ENCODE peak calls at places on chromosomes 7 and 10, in five cellular contexts. X is substantia nigra; W is stomach; G is esophagus muscularis mucosa; C is effector CD4-positive, alpha-beta T cell. S is an unnamed sample.

GRCh38 chr10:97714401-97715258 is 1.1 kb downstream of the MARVELD1 start:
- DNase-seq in W (peak; percentile 38), C (no peak), G (peak; percentile 96), X (no peak), S (peak; percentile 95)

GRCh38 chr7:143145-143751 is 49.1 kb upstream of the FAM20C start:
- DNase-seq in C (no peak), W (no peak), G (no peak), X (no peak), S (no peak)

GRCh38 chr7:29488977-29489376 is 74.7 kb upstream of the PRR15 start:
- DNase-seq in G (peak; percentile 12), X (no peak), W (no peak), C (no peak), S (no peak)

GRCh38 chr7:26459794-26460193 is 168.1 kb downstream of the SNX10 start:
- DNase-seq in G (no peak), C (no peak), X (no peak), W (no peak), S (no peak)

GRCh38 chr7:47444376-47445098 is 137.4 kb downstream of the TNS3 start:
- DNase-seq in C (no peak), W (no peak), G (no peak), X (no peak), S (peak; percentile 45)

GRCh38 chr10:6013413-6014192 is 36.3 kb upstream of the IL15RA start:
- DNase-seq in C (no peak), W (no peak), G (peak; percentile 19), X (no peak), S (no peak)

GRCh38 chr10:88813200-88813599 is 10.7 kb downstream of the LIPM start:
- DNase-seq in W (no peak), C (no peak), X (no peak), G (no peak), S (no peak)

GRCh38 chr7:73567701-73568685 is 10.4 kb downstream of the TBL2 start:
- DNase-seq in W (no peak), C (no peak), X (no peak), G (no peak), S (no peak)

GRCh38 chr10:11758527-11759236 is 16.5 kb downstream of the ECHDC3 start:
- DNase-seq in G (no peak), W (no peak), C (no peak), X (no peak), S (no peak)

GRCh38 chr7:27185708-27186449 is 847 bp upstream of the HOXA11 start:
- DNase-seq in G (no peak), C (no peak), X (no peak), W (peak; percentile 7), S (peak; percentile 46)

GRCh38 chr7:13834328-13834761 is 155.1 kb downstream of the ETV1 start:
- DNase-seq in W (no peak), X (no peak), C (no peak), G (no peak), S (no peak)

GRCh38 chr7:38211486-38211885 is 33.4 kb downstream of the STARD3NL start:
- DNase-seq in C (no peak), G (no peak), W (no peak), X (no peak), S (no peak)

GRCh38 chr7:65809259-65809981 is 63.5 kb upstream of the VKORC1L1 start:
- DNase-seq in G (no peak), C (no peak), X (no peak), W (no peak), S (peak; percentile 28)

GRCh38 chr7:50656141-50656895 is 91.1 kb upstream of the DDC start:
- DNase-seq in W (no peak), G (no peak), C (no peak), X (no peak), S (no peak)

S was measured in NB4.